ENCODE peak calls at places on chromosome 18, in eight cellular contexts. One of them, this sample, is unnamed.

GRCh38 chr18:74994502-74995403 is 214.2 kb downstream of the PTGR3 start:
- DNase-seq in body of pancreas: no peak
- DNase-seq in activated T-cell treated with anti-CD3 and anti-CD28 coated beads for 24 hours: no peak
- DNase-seq in KBM-7: peak; percentile 6
- DNase-seq in CD4-positive, CD25-positive, alpha-beta regulatory T cell: no peak
- DNase-seq in ELR: peak; percentile 47
- DNase-seq in epithelial cell of esophagus: peak; percentile 66
- DNase-seq in cardiac muscle cell: peak; percentile 26
- DNase-seq in this sample: no peak

GRCh38 chr18:74331404-74331803 is 15.8 kb downstream of the C18orf63 start:
- DNase-seq in body of pancreas: no peak
- DNase-seq in activated T-cell treated with anti-CD3 and anti-CD28 coated beads for 24 hours: no peak
- DNase-seq in KBM-7: no peak
- DNase-seq in CD4-positive, CD25-positive, alpha-beta regulatory T cell: no peak
- DNase-seq in ELR: peak; percentile 56
- DNase-seq in epithelial cell of esophagus: peak; percentile 57
- DNase-seq in cardiac muscle cell: peak; percentile 80
- DNase-seq in this sample: peak; percentile 20

GRCh38 chr18:35458677-35459441 is 38.9 kb downstream of the INO80C start:
- DNase-seq in body of pancreas: peak; percentile 30
- DNase-seq in activated T-cell treated with anti-CD3 and anti-CD28 coated beads for 24 hours: no peak
- DNase-seq in KBM-7: no peak
- DNase-seq in CD4-positive, CD25-positive, alpha-beta regulatory T cell: no peak
- DNase-seq in ELR: peak; percentile 83
- DNase-seq in epithelial cell of esophagus: peak; percentile 56
- DNase-seq in cardiac muscle cell: peak; percentile 82
- DNase-seq in this sample: no peak

GRCh38 chr18:30094556-30094955 is 948.0 kb downstream of the DSC3 start:
- DNase-seq in body of pancreas: no peak
- DNase-seq in activated T-cell treated with anti-CD3 and anti-CD28 coated beads for 24 hours: no peak
- DNase-seq in KBM-7: no peak
- DNase-seq in CD4-positive, CD25-positive, alpha-beta regulatory T cell: no peak
- DNase-seq in ELR: peak; percentile 79
- DNase-seq in epithelial cell of esophagus: peak; percentile 46
- DNase-seq in cardiac muscle cell: peak; percentile 58
- DNase-seq in this sample: no peak

GRCh38 chr18:32548688-32549087 is 78.0 kb upstream of the GAREM1 start:
- DNase-seq in body of pancreas: no peak
- DNase-seq in activated T-cell treated with anti-CD3 and anti-CD28 coated beads for 24 hours: no peak
- DNase-seq in KBM-7: no peak
- DNase-seq in CD4-positive, CD25-positive, alpha-beta regulatory T cell: no peak
- DNase-seq in ELR: no peak
- DNase-seq in epithelial cell of esophagus: no peak
- DNase-seq in cardiac muscle cell: no peak
- DNase-seq in this sample: no peak

GRCh38 chr18:55833543-55833942 is 245.6 kb upstream of the TCF4 start:
- DNase-seq in body of pancreas: no peak
- DNase-seq in activated T-cell treated with anti-CD3 and anti-CD28 coated beads for 24 hours: no peak
- DNase-seq in KBM-7: no peak
- DNase-seq in CD4-positive, CD25-positive, alpha-beta regulatory T cell: no peak
- DNase-seq in ELR: peak; percentile 100
- DNase-seq in epithelial cell of esophagus: peak; percentile 98
- DNase-seq in cardiac muscle cell: peak; percentile 95
- DNase-seq in this sample: no peak

GRCh38 chr18:47263197-47263827 is 11.9 kb upstream of the SKOR2 start:
- DNase-seq in body of pancreas: no peak
- DNase-seq in activated T-cell treated with anti-CD3 and anti-CD28 coated beads for 24 hours: no peak
- DNase-seq in KBM-7: no peak
- DNase-seq in CD4-positive, CD25-positive, alpha-beta regulatory T cell: no peak
- DNase-seq in ELR: peak; percentile 40
- DNase-seq in epithelial cell of esophagus: no peak
- DNase-seq in cardiac muscle cell: no peak
- DNase-seq in this sample: no peak

GRCh38 chr18:13136689-13137040 is 81.9 kb upstream of the LDLRAD4 start:
- DNase-seq in body of pancreas: peak; percentile 30
- DNase-seq in activated T-cell treated with anti-CD3 and anti-CD28 coated beads for 24 hours: no peak
- DNase-seq in KBM-7: no peak
- DNase-seq in CD4-positive, CD25-positive, alpha-beta regulatory T cell: no peak
- DNase-seq in ELR: no peak
- DNase-seq in epithelial cell of esophagus: no peak
- DNase-seq in cardiac muscle cell: peak; percentile 35
- DNase-seq in this sample: no peak

GRCh38 chr18:54284967-54285785 is 15.9 kb downstream of the POLI start:
- DNase-seq in body of pancreas: peak; percentile 18
- DNase-seq in activated T-cell treated with anti-CD3 and anti-CD28 coated beads for 24 hours: peak; percentile 53
- DNase-seq in KBM-7: no peak
- DNase-seq in CD4-positive, CD25-positive, alpha-beta regulatory T cell: peak; percentile 19
- DNase-seq in ELR: peak; percentile 82
- DNase-seq in epithelial cell of esophagus: peak; percentile 82
- DNase-seq in cardiac muscle cell: peak; percentile 63
- DNase-seq in this sample: no peak

GRCh38 chr18:45071959-45072358 is 391.3 kb downstream of the SETBP1 start:
- DNase-seq in body of pancreas: no peak
- DNase-seq in activated T-cell treated with anti-CD3 and anti-CD28 coated beads for 24 hours: no peak
- DNase-seq in KBM-7: no peak
- DNase-seq in CD4-positive, CD25-positive, alpha-beta regulatory T cell: no peak
- DNase-seq in ELR: no peak
- DNase-seq in epithelial cell of esophagus: no peak
- DNase-seq in cardiac muscle cell: no peak
- DNase-seq in this sample: no peak

GRCh38 chr18:77030201-77030600 is 102.4 kb downstream of the MBP start:
- DNase-seq in body of pancreas: no peak
- DNase-seq in activated T-cell treated with anti-CD3 and anti-CD28 coated beads for 24 hours: no peak
- DNase-seq in KBM-7: no peak
- DNase-seq in CD4-positive, CD25-positive, alpha-beta regulatory T cell: no peak
- DNase-seq in ELR: no peak
- DNase-seq in epithelial cell of esophagus: no peak
- DNase-seq in cardiac muscle cell: no peak
- DNase-seq in this sample: no peak

GRCh38 chr18:56309104-56309503 is 329.3 kb downstream of the TXNL1 start:
- DNase-seq in body of pancreas: no peak
- DNase-seq in activated T-cell treated with anti-CD3 and anti-CD28 coated beads for 24 hours: no peak
- DNase-seq in KBM-7: no peak
- DNase-seq in CD4-positive, CD25-positive, alpha-beta regulatory T cell: no peak
- DNase-seq in ELR: no peak
- DNase-seq in epithelial cell of esophagus: no peak
- DNase-seq in cardiac muscle cell: no peak
- DNase-seq in this sample: no peak

GRCh38 chr18:36366994-36367839 is 69.7 kb downstream of the FHOD3 start:
- DNase-seq in body of pancreas: peak; percentile 47
- DNase-seq in activated T-cell treated with anti-CD3 and anti-CD28 coated beads for 24 hours: no peak
- DNase-seq in KBM-7: no peak
- DNase-seq in CD4-positive, CD25-positive, alpha-beta regulatory T cell: no peak
- DNase-seq in ELR: no peak
- DNase-seq in epithelial cell of esophagus: no peak
- DNase-seq in cardiac muscle cell: peak; percentile 50
- DNase-seq in this sample: no peak

GRCh38 chr18:10537765-10538164 is 11.9 kb downstream of the NAPG start:
- DNase-seq in body of pancreas: no peak
- DNase-seq in activated T-cell treated with anti-CD3 and anti-CD28 coated beads for 24 hours: no peak
- DNase-seq in KBM-7: no peak
- DNase-seq in CD4-positive, CD25-positive, alpha-beta regulatory T cell: no peak
- DNase-seq in ELR: no peak
- DNase-seq in epithelial cell of esophagus: no peak
- DNase-seq in cardiac muscle cell: no peak
- DNase-seq in this sample: no peak

GRCh38 chr18:67145586-67146292 is 370.8 kb downstream of the DSEL start:
- DNase-seq in body of pancreas: no peak
- DNase-seq in activated T-cell treated with anti-CD3 and anti-CD28 coated beads for 24 hours: no peak
- DNase-seq in KBM-7: no peak
- DNase-seq in CD4-positive, CD25-positive, alpha-beta regulatory T cell: no peak
- DNase-seq in ELR: no peak
- DNase-seq in epithelial cell of esophagus: no peak
- DNase-seq in cardiac muscle cell: no peak
- DNase-seq in this sample: no peak

GRCh38 chr18:49690307-49690706 is 123.0 kb downstream of the ACAA2 start:
- DNase-seq in body of pancreas: no peak
- DNase-seq in activated T-cell treated with anti-CD3 and anti-CD28 coated beads for 24 hours: no peak
- DNase-seq in KBM-7: no peak
- DNase-seq in CD4-positive, CD25-positive, alpha-beta regulatory T cell: no peak
- DNase-seq in ELR: peak; percentile 96
- DNase-seq in epithelial cell of esophagus: peak; percentile 92
- DNase-seq in cardiac muscle cell: peak; percentile 88
- DNase-seq in this sample: no peak

GRCh38 chr18:78006805-78007204 is 757.2 kb downstream of the GALR1 start:
- DNase-seq in body of pancreas: no peak
- DNase-seq in activated T-cell treated with anti-CD3 and anti-CD28 coated beads for 24 hours: no peak
- DNase-seq in KBM-7: no peak
- DNase-seq in CD4-positive, CD25-positive, alpha-beta regulatory T cell: no peak
- DNase-seq in ELR: no peak
- DNase-seq in epithelial cell of esophagus: no peak
- DNase-seq in cardiac muscle cell: no peak
- DNase-seq in this sample: no peak

GRCh38 chr18:3266062-3266608 is 4.2 kb downstream of the MYL12B start:
- DNase-seq in body of pancreas: peak; percentile 22
- DNase-seq in activated T-cell treated with anti-CD3 and anti-CD28 coated beads for 24 hours: no peak
- DNase-seq in KBM-7: no peak
- DNase-seq in CD4-positive, CD25-positive, alpha-beta regulatory T cell: no peak
- DNase-seq in ELR: no peak
- DNase-seq in epithelial cell of esophagus: peak; percentile 90
- DNase-seq in cardiac muscle cell: no peak
- DNase-seq in this sample: no peak

GRCh38 chr18:80167331-80167730 is 58.3 kb downstream of the ADNP2 start:
- DNase-seq in body of pancreas: no peak
- DNase-seq in activated T-cell treated with anti-CD3 and anti-CD28 coated beads for 24 hours: no peak
- DNase-seq in KBM-7: no peak
- DNase-seq in CD4-positive, CD25-positive, alpha-beta regulatory T cell: no peak
- DNase-seq in ELR: no peak
- DNase-seq in epithelial cell of esophagus: no peak
- DNase-seq in cardiac muscle cell: no peak
- DNase-seq in this sample: no peak

GRCh38 chr18:29161429-29161828 is 984.5 kb upstream of the CDH2 start:
- DNase-seq in body of pancreas: no peak
- DNase-seq in activated T-cell treated with anti-CD3 and anti-CD28 coated beads for 24 hours: no peak
- DNase-seq in KBM-7: no peak
- DNase-seq in CD4-positive, CD25-positive, alpha-beta regulatory T cell: no peak
- DNase-seq in ELR: peak; percentile 37
- DNase-seq in epithelial cell of esophagus: peak; percentile 36
- DNase-seq in cardiac muscle cell: no peak
- DNase-seq in this sample: no peak

GRCh38 chr18:44579028-44579692 is 101.5 kb upstream of the SETBP1 start:
- DNase-seq in body of pancreas: peak; percentile 11
- DNase-seq in activated T-cell treated with anti-CD3 and anti-CD28 coated beads for 24 hours: no peak
- DNase-seq in KBM-7: peak; percentile 3
- DNase-seq in CD4-positive, CD25-positive, alpha-beta regulatory T cell: no peak
- DNase-seq in ELR: peak; percentile 50
- DNase-seq in epithelial cell of esophagus: peak; percentile 65
- DNase-seq in cardiac muscle cell: peak; percentile 45
- DNase-seq in this sample: no peak

GRCh38 chr18:8657873-8658521 is 47.4 kb upstream of the MTCL1 start:
- DNase-seq in body of pancreas: peak; percentile 27
- DNase-seq in activated T-cell treated with anti-CD3 and anti-CD28 coated beads for 24 hours: no peak
- DNase-seq in KBM-7: no peak
- DNase-seq in CD4-positive, CD25-positive, alpha-beta regulatory T cell: no peak
- DNase-seq in ELR: peak; percentile 30
- DNase-seq in epithelial cell of esophagus: peak; percentile 76
- DNase-seq in cardiac muscle cell: peak; percentile 50
- DNase-seq in this sample: peak; percentile 17

GRCh38 chr18:40371673-40372072 is 1583.4 kb upstream of the PIK3C3 start:
- DNase-seq in body of pancreas: no peak
- DNase-seq in activated T-cell treated with anti-CD3 and anti-CD28 coated beads for 24 hours: no peak
- DNase-seq in KBM-7: no peak
- DNase-seq in CD4-positive, CD25-positive, alpha-beta regulatory T cell: no peak
- DNase-seq in ELR: peak; percentile 75
- DNase-seq in epithelial cell of esophagus: peak; percentile 88
- DNase-seq in cardiac muscle cell: peak; percentile 53
- DNase-seq in this sample: no peak

GRCh38 chr18:71028285-71028762 is 739.5 kb downstream of the SOCS6 start:
- DNase-seq in body of pancreas: no peak
- DNase-seq in activated T-cell treated with anti-CD3 and anti-CD28 coated beads for 24 hours: no peak
- DNase-seq in KBM-7: no peak
- DNase-seq in CD4-positive, CD25-positive, alpha-beta regulatory T cell: no peak
- DNase-seq in ELR: no peak
- DNase-seq in epithelial cell of esophagus: no peak
- DNase-seq in cardiac muscle cell: peak; percentile 64
- DNase-seq in this sample: no peak

GRCh38 chr18:649341-649740 is 8.1 kb upstream of the TYMS start:
- DNase-seq in body of pancreas: no peak
- DNase-seq in activated T-cell treated with anti-CD3 and anti-CD28 coated beads for 24 hours: no peak
- DNase-seq in KBM-7: no peak
- DNase-seq in CD4-positive, CD25-positive, alpha-beta regulatory T cell: no peak
- DNase-seq in ELR: peak; percentile 76
- DNase-seq in epithelial cell of esophagus: no peak
- DNase-seq in cardiac muscle cell: no peak
- DNase-seq in this sample: no peak

GRCh38 chr18:76932026-76932819 is 109.9 kb downstream of the ZNF236 start:
- DNase-seq in body of pancreas: peak; percentile 23
- DNase-seq in activated T-cell treated with anti-CD3 and anti-CD28 coated beads for 24 hours: no peak
- DNase-seq in KBM-7: no peak
- DNase-seq in CD4-positive, CD25-positive, alpha-beta regulatory T cell: no peak
- DNase-seq in ELR: no peak
- DNase-seq in epithelial cell of esophagus: no peak
- DNase-seq in cardiac muscle cell: peak; percentile 95
- DNase-seq in this sample: no peak

GRCh38 chr18:62919109-62919838 is 203.9 kb downstream of the PHLPP1 start:
- DNase-seq in body of pancreas: no peak
- DNase-seq in activated T-cell treated with anti-CD3 and anti-CD28 coated beads for 24 hours: no peak
- DNase-seq in KBM-7: no peak
- DNase-seq in CD4-positive, CD25-positive, alpha-beta regulatory T cell: no peak
- DNase-seq in ELR: no peak
- DNase-seq in epithelial cell of esophagus: no peak
- DNase-seq in cardiac muscle cell: no peak
- DNase-seq in this sample: no peak

GRCh38 chr18:48997985-48998831 is 47.4 kb upstream of the SMAD7 start:
- DNase-seq in body of pancreas: peak; percentile 37
- DNase-seq in activated T-cell treated with anti-CD3 and anti-CD28 coated beads for 24 hours: no peak
- DNase-seq in KBM-7: peak; percentile 29
- DNase-seq in CD4-positive, CD25-positive, alpha-beta regulatory T cell: no peak
- DNase-seq in ELR: peak; percentile 99
- DNase-seq in epithelial cell of esophagus: peak; percentile 97
- DNase-seq in cardiac muscle cell: peak; percentile 92
- DNase-seq in this sample: no peak

GRCh38 chr18:54440292-54440691 is 82.6 kb downstream of the C18orf54 start:
- DNase-seq in body of pancreas: no peak
- DNase-seq in activated T-cell treated with anti-CD3 and anti-CD28 coated beads for 24 hours: no peak
- DNase-seq in KBM-7: no peak
- DNase-seq in CD4-positive, CD25-positive, alpha-beta regulatory T cell: no peak
- DNase-seq in ELR: no peak
- DNase-seq in epithelial cell of esophagus: no peak
- DNase-seq in cardiac muscle cell: no peak
- DNase-seq in this sample: no peak

GRCh38 chr18:60446821-60447220 is 74.2 kb upstream of the MC4R start:
- DNase-seq in body of pancreas: no peak
- DNase-seq in activated T-cell treated with anti-CD3 and anti-CD28 coated beads for 24 hours: no peak
- DNase-seq in KBM-7: no peak
- DNase-seq in CD4-positive, CD25-positive, alpha-beta regulatory T cell: no peak
- DNase-seq in ELR: no peak
- DNase-seq in epithelial cell of esophagus: no peak
- DNase-seq in cardiac muscle cell: no peak
- DNase-seq in this sample: no peak

GRCh38 chr18:69968073-69968472 is 20.4 kb upstream of the CD226 start:
- DNase-seq in body of pancreas: no peak
- DNase-seq in activated T-cell treated with anti-CD3 and anti-CD28 coated beads for 24 hours: no peak
- DNase-seq in KBM-7: no peak
- DNase-seq in CD4-positive, CD25-positive, alpha-beta regulatory T cell: no peak
- DNase-seq in ELR: no peak
- DNase-seq in epithelial cell of esophagus: no peak
- DNase-seq in cardiac muscle cell: no peak
- DNase-seq in this sample: no peak

GRCh38 chr18:55470826-55471225 is 117.2 kb downstream of the TCF4 start:
- DNase-seq in body of pancreas: no peak
- DNase-seq in activated T-cell treated with anti-CD3 and anti-CD28 coated beads for 24 hours: no peak
- DNase-seq in KBM-7: no peak
- DNase-seq in CD4-positive, CD25-positive, alpha-beta regulatory T cell: no peak
- DNase-seq in ELR: no peak
- DNase-seq in epithelial cell of esophagus: no peak
- DNase-seq in cardiac muscle cell: no peak
- DNase-seq in this sample: peak; percentile 50

GRCh38 chr18:28357785-28358401 is 181.0 kb upstream of the CDH2 start:
- DNase-seq in body of pancreas: no peak
- DNase-seq in activated T-cell treated with anti-CD3 and anti-CD28 coated beads for 24 hours: no peak
- DNase-seq in KBM-7: peak; percentile 3
- DNase-seq in CD4-positive, CD25-positive, alpha-beta regulatory T cell: no peak
- DNase-seq in ELR: peak; percentile 38
- DNase-seq in epithelial cell of esophagus: no peak
- DNase-seq in cardiac muscle cell: peak; percentile 3
- DNase-seq in this sample: no peak

GRCh38 chr18:3350566-3351527 is 88.9 kb downstream of the MYL12B start:
- DNase-seq in body of pancreas: no peak
- DNase-seq in activated T-cell treated with anti-CD3 and anti-CD28 coated beads for 24 hours: no peak
- DNase-seq in KBM-7: peak; percentile 11
- DNase-seq in CD4-positive, CD25-positive, alpha-beta regulatory T cell: no peak
- DNase-seq in ELR: peak; percentile 29
- DNase-seq in epithelial cell of esophagus: peak; percentile 95
- DNase-seq in cardiac muscle cell: no peak
- DNase-seq in this sample: no peak